ENCODE peak calls at places on chromosome 5, in four cellular contexts. V is transverse colon, U is ovary, O is body of pancreas. R is an unnamed sample. For H3K27me3, the result is how much of the 10 kb centered on the place peaks cover.

GRCh38 chr5:131381792-131382191 is 117.9 kb downstream of the CDC42SE2 start:
- DNase-seq in U (no peak), V (peak), O (no peak), R (no peak)

GRCh38 chr5:78889759-78890158 is 95.4 kb downstream of the ARSB start:
- DNase-seq in U (no peak), V (no peak), O (no peak), R (no peak)

GRCh38 chr5:75040973-75041372 is 11.4 kb downstream of the GCNT4 start:
- DNase-seq in U (no peak), O (no peak), V (no peak), R (no peak)

GRCh38 chr5:37723147-37723961 is 116.5 kb downstream of the GDNF start:
- DNase-seq in V (no peak), U (no peak), O (no peak), R (peak)

GRCh38 chr5:133423618-133424282 is 188.6 kb downstream of the FSTL4 start:
- DNase-seq in U (peak), V (peak), O (peak), R (peak)

GRCh38 chr5:107919969-107920368 is 249.2 kb upstream of the EFNA5 start:
- DNase-seq in O (no peak), U (no peak), V (no peak), R (no peak)

GRCh38 chr5:307306-307705 is 14.2 kb upstream of the AHRR start:
- DNase-seq in U (no peak), V (no peak), O (no peak), R (peak)

GRCh38 chr5:137148656-137149055 is 350.5 kb downstream of the SPOCK1 start:
- DNase-seq in O (no peak), V (no peak), U (no peak), R (no peak)

GRCh38 chr5:59617186-59617771 is 276.2 kb downstream of the PDE4D start:
- DNase-seq in U (no peak), V (no peak), O (no peak), R (no peak)

GRCh38 chr5:8930021-8930420 is 615.9 kb downstream of the SEMA5A start:
- DNase-seq in V (no peak), U (no peak), O (no peak), R (no peak)

GRCh38 chr5:73783823-73784222 is 157.8 kb downstream of the ARHGEF28 start:
- DNase-seq in O (no peak), V (no peak), U (no peak), R (no peak)

GRCh38 chr5:113489299-113489698 is 1.0 kb upstream of the MCC start:
- DNase-seq in U (no peak), O (no peak), V (no peak), R (no peak)

GRCh38 chr5:95771892-95772291 is 40.8 kb downstream of the RHOBTB3 start:
- DNase-seq in U (no peak), V (no peak), O (no peak), R (no peak)

GRCh38 chr5:106254784-106255183 is 1416.0 kb downstream of the EFNA5 start:
- DNase-seq in U (no peak), O (no peak), V (no peak), R (no peak)

GRCh38 chr5:38772471-38772870 is 73.3 kb upstream of the OSMR start:
- DNase-seq in U (no peak), O (no peak), V (no peak), R (no peak)

GRCh38 chr5:122195784-122196394 is 66.5 kb downstream of the ZNF474 start:
- DNase-seq in V (no peak), O (no peak), U (no peak), R (peak)

DNA sequence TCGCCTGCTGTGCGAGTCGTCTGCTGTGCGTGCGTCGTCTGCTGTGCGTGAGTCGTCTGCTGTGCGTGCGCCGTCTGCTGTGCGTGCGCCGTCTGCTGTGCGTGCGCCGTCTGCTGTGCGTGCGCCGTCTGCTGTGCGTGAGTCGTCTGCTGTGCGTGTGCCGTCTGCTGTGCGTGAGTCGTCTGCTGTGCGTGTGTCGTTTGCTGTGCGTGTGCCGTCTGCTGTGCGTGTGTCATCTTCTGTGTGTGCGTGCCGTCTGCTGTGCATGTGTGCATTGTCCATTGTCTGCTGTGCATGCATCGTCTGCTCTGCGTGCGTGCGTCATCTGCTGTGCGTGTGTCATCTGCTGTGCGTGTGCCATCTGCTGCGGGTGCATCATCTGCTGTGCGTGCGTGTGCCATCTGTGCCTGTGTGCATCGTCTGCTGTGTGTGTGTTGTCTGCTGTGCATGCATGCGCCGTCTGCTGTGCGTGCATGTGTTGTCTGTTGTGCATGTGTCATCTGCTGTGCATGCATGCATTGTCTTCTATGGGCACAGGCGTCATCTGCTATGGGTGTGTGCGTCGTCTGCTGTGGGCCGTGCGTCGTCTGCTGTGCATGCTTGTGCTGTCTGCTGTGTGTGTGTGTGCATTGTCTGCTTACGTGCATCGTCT is 68.6 kb upstream of the IRX4 start:
- DNase-seq in O (no peak), U (no peak), V (no peak), R (no peak)
- H3K27me3 ChIP-seq in O (under half), U (under half), V (under half), R (under half)

GRCh38 chr5:181114284-181114843 is 16.6 kb downstream of the OR2V1 start:
- DNase-seq in U (no peak), V (no peak), O (no peak), R (no peak)
- H3K4me3 ChIP-seq in U (no peak), V (no peak), O (no peak), R (peak)

DNA sequence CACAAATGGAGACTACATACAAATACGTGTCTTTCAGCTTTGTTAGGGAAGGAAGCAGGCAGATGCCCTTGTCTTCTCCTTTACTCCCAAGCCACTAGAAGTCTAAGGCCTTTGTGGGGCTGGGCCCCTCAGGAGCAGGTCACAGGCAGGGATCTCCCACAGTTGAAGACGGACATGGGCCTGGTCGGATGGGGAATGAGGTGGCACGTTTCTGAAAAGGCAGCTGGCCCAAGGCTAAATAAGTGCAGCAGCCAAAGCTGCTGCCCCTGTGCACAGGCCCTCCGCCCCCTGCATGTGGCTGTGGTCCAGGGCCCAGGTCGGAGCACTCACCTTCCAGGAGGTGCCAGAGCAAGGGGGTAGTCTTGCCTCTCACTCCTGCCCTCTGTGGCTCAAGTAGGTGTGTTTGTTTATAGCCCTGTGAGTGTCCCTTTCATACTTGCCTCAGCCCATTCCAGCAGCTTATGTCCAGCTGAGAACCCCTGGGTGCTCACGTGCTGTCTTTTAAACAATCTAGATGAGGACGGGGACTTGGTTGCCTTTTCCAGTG is 1.8 kb downstream of the SQSTM1 start:
- DNase-seq in V (no peak), U (peak), O (no peak), R (no peak)
- TF ChIP-seq POLR2A in V (no peak), U (no peak), O (peak), R (no peak)

DNA sequence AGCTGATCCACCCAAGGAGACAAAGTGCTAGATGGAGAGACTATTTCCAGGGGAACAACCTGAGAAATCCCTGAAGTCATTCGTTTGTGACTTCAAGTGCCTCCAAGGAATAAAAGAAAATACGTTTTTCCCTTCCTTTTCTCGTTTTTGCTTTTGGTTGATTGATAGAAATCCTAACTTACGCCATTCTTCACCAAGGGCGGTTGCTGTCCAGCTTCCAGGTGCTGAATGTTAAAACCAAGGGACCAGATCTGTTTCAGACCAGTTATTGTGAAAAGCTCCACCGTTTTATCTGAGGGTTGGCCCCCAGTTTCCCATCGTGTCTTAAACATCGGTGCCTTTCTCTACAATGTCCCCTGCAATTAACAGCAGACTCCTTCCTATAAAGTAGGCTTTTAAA is 600.7 kb upstream of the SGCD start:
- DNase-seq in U (peak), V (no peak), O (no peak), R (peak)
- H3K27me3 ChIP-seq in U (under half), V (half or more), O (under half), R (under half)

GRCh38 chr5:83026507-83026906 is 50.7 kb downstream of the TMEM167A start:
- DNase-seq in V (no peak), U (no peak), O (no peak), R (no peak)

GRCh38 chr5:83029912-83030311 is 47.3 kb downstream of the TMEM167A start:
- DNase-seq in U (no peak), O (no peak), V (no peak), R (no peak)

GRCh38 chr5:83022334-83022733 is 54.9 kb downstream of the TMEM167A start:
- DNase-seq in U (no peak), O (no peak), V (no peak), R (no peak)

GRCh38 chr5:83026930-83027687 is 50.1 kb downstream of the TMEM167A start:
- DNase-seq in U (no peak), V (no peak), O (no peak), R (no peak)

GRCh38 chr5:83025690-83026472 is 51.3 kb downstream of the TMEM167A start:
- DNase-seq in V (no peak), O (no peak), U (no peak), R (no peak)
- H3K4me3 ChIP-seq in V (no peak), O (no peak), U (no peak), R (no peak)

GRCh38 chr5:6321078-6321477 is 57.3 kb downstream of the MED10 start:
- DNase-seq in O (no peak), U (no peak), V (no peak), R (no peak)
- TF ChIP-seq POLR2A in O (no peak), U (no peak), V (no peak), R (no peak)